ENCODE peak calls at places on chromosomes 6 and 20, in nine cellular contexts. Y is EL, S is epithelial cell of esophagus, D is T-helper 9 cell, I is NCI-H2029, M is HCEC 1CT, T is HepG2, W is M059J, L is dorsolateral prefrontal cortex. J is an unnamed sample.

GRCh38 chr6:137731960-137732616 is 135.0 kb upstream of the TNFAIP3 start:
- DNase-seq in I (no peak), W (peak; percentile 46), S (peak; percentile 78), D (no peak), Y (peak; percentile 61), L (no peak), T (peak; percentile 99), M (peak; percentile 83), J (peak; percentile 49)

GRCh38 chr6:127554435-127555006 is 22.5 kb upstream of the C6orf58 start:
- DNase-seq in S (peak; percentile 74), M (peak; percentile 67), T (peak; percentile 46), D (no peak), W (peak; percentile 62), L (no peak), Y (peak; percentile 67), I (no peak), J (peak; percentile 63)

GRCh38 chr6:25337004-25337403 is 57.8 kb downstream of the CARMIL1 start:
- DNase-seq in D (no peak), W (no peak), L (no peak), M (peak; percentile 22), T (no peak), Y (no peak), S (peak; percentile 34), I (no peak), J (no peak)

GRCh38 chr6:10465633-10466499 is 51.0 kb upstream of the TFAP2A start:
- DNase-seq in M (peak; percentile 41), T (peak; percentile 44), I (peak; percentile 43), L (no peak), W (peak; percentile 64), D (no peak), Y (peak; percentile 59), S (peak; percentile 75), J (peak; percentile 71)

GRCh38 chr20:32052792-32053362 is 835 bp downstream of the HCK start:
- DNase-seq in M (no peak), W (no peak), T (no peak), D (no peak), Y (no peak), L (no peak), S (no peak), I (no peak), J (no peak)

GRCh38 chr6:53866231-53866630 is 71.4 kb downstream of the LRRC1 start:
- DNase-seq in T (no peak), W (peak; percentile 35), Y (no peak), I (no peak), D (no peak), L (no peak), M (no peak), S (no peak), J (peak; percentile 52)

GRCh38 chr6:47769951-47770350 is 11.9 kb upstream of the OPN5 start:
- DNase-seq in L (no peak), I (no peak), T (no peak), S (peak; percentile 29), D (no peak), M (no peak), W (no peak), Y (no peak), J (no peak)

GRCh38 chr20:47559141-47559540 is 57.5 kb downstream of the NCOA3 start:
- DNase-seq in D (no peak), M (peak; percentile 14), L (no peak), I (no peak), T (no peak), Y (no peak), S (no peak), W (peak; percentile 41), J (no peak)

GRCh38 chr6:122845464-122845863 is 56.4 kb downstream of the SMPDL3A start:
- DNase-seq in I (no peak), W (no peak), M (no peak), D (no peak), S (no peak), T (no peak), Y (no peak), L (no peak), J (no peak)

GRCh38 chr20:32404017-32404416 is 45.9 kb downstream of the ASXL1 start:
- DNase-seq in L (no peak), I (no peak), Y (no peak), T (no peak), D (no peak), W (no peak), M (no peak), S (no peak), J (no peak)

GRCh38 chr20:11919571-11919970 is 1.9 kb downstream of the BTBD3 start:
- DNase-seq in I (no peak), S (no peak), T (no peak), D (no peak), W (no peak), L (no peak), Y (no peak), M (no peak), J (no peak)